ENCODE peak calls at places on chromosomes 7 and 10, in four cellular contexts. V, M, H and U are unnamed samples.

GRCh38 chr7:70568674-70569334 is 563.1 kb upstream of the GALNT17 start:
- DNase-seq in V (no peak), M (no peak), H (no peak), U (peak; percentile 51)

GRCh38 chr10:69202332-69202731 is 17.8 kb upstream of the HKDC1 start:
- DNase-seq in V (no peak), M (peak; percentile 39), H (no peak), U (no peak)

GRCh38 chr10:24866615-24867583 is 85.5 kb downstream of the PRTFDC1 start:
- DNase-seq in V (peak; percentile 13), M (no peak), H (peak; percentile 6), U (peak; percentile 36)

GRCh38 chr7:57867884-57868701 is 418.1 kb downstream of the ZNF716 start:
- DNase-seq in V (peak; percentile 9), M (no peak), H (no peak), U (peak; percentile 1)

GRCh38 chr10:5283305-5284158 is 81.2 kb upstream of the UCN3 start:
- DNase-seq in V (peak; percentile 48), M (no peak), H (peak; percentile 58), U (peak; percentile 68)

GRCh38 chr7:152435384-152436278 is at the start of gene KMT2C:
- DNase-seq in V (peak; percentile 66), M (no peak), H (no peak), U (peak; percentile 87)

GRCh38 chr10:1426786-1427185 is 310.5 kb downstream of the ADARB2 start:
- DNase-seq in V (no peak), M (no peak), H (no peak), U (no peak)

GRCh38 chr10:69731184-69731583 is 70.5 kb upstream of the COL13A1 start:
- DNase-seq in V (no peak), M (no peak), H (no peak), U (no peak)

GRCh38 chr10:133253313-133253955 is 15.8 kb downstream of the VENTX start:
- DNase-seq in V (no peak), M (no peak), H (no peak), U (no peak)

GRCh38 chr10:123797813-123798212 is 93.8 kb downstream of the CPXM2 start:
- DNase-seq in V (no peak), M (no peak), H (no peak), U (no peak)

GRCh38 chr10:23358357-23358756 is 13.8 kb upstream of the C10orf67 start:
- DNase-seq in V (no peak), M (no peak), H (no peak), U (no peak)

GRCh38 chr7:4236389-4236788 is 445.7 kb upstream of the FOXK1 start:
- DNase-seq in V (no peak), M (no peak), H (no peak), U (no peak)

GRCh38 chr7:16420649-16421332 is 547 bp downstream of the CRPPA start:
- DNase-seq in V (peak; percentile 84), M (peak; percentile 45), H (peak; percentile 77), U (peak; percentile 91)

GRCh38 chr10:110010076-110011069 is 2.6 kb downstream of the ADD3 start:
- DNase-seq in V (no peak), M (peak; percentile 55), H (peak; percentile 27), U (peak; percentile 44)

GRCh38 chr10:52678611-52679010 is 94.0 kb downstream of the MBL2 start:
- DNase-seq in V (no peak), M (no peak), H (no peak), U (no peak)

GRCh38 chr10:28532223-28532508 is 752 bp upstream of the WAC start:
- DNase-seq in V (peak; percentile 30), M (no peak), H (peak; percentile 27), U (no peak)

GRCh38 chr7:142883145-142883544 is 2.4 kb downstream of the TRPV6 start:
- DNase-seq in V (no peak), M (no peak), H (no peak), U (no peak)

GRCh38 chr7:22094413-22095304 is 149.0 kb upstream of the CDCA7L start:
- DNase-seq in V (no peak), M (no peak), H (no peak), U (peak; percentile 35)

GRCh38 chr7:43480581-43480980 is 102.3 kb upstream of the STK17A start:
- DNase-seq in V (no peak), M (no peak), H (no peak), U (no peak)

GRCh38 chr7:130290745-130291144 is 2.2 kb upstream of the CPA4 start:
- DNase-seq in V (no peak), M (no peak), H (no peak), U (no peak)

GRCh38 chr10:60224129-60224705 is 165.5 kb downstream of the ANK3 start:
- DNase-seq in V (no peak), M (no peak), H (no peak), U (no peak)
- TF ChIP-seq FOXK2 in V (no peak), M (no peak), H (no peak), U (no peak)

GRCh38 chr10:92914478-92915066 is 66.3 kb downstream of the EXOC6 start:
- DNase-seq in V (peak; percentile 73), M (no peak), H (peak; percentile 68), U (peak; percentile 36)
- TF ChIP-seq FOXK2 in V (no peak), M (no peak), H (no peak), U (no peak)

GRCh38 chr7:54877683-54878082 is 118.7 kb upstream of the SEC61G start:
- DNase-seq in V (no peak), M (no peak), H (peak; percentile 24), U (no peak)

GRCh38 chr7:54879776-54880175 is 120.8 kb upstream of the SEC61G start:
- DNase-seq in V (no peak), M (no peak), H (no peak), U (no peak)

GRCh38 chr7:54880326-54880989 is 121.4 kb upstream of the SEC61G start:
- DNase-seq in V (no peak), M (no peak), H (peak; percentile 49), U (no peak)

GRCh38 chr7:54874804-54875203 is 115.8 kb upstream of the SEC61G start:
- DNase-seq in V (no peak), M (no peak), H (no peak), U (no peak)

DNA sequence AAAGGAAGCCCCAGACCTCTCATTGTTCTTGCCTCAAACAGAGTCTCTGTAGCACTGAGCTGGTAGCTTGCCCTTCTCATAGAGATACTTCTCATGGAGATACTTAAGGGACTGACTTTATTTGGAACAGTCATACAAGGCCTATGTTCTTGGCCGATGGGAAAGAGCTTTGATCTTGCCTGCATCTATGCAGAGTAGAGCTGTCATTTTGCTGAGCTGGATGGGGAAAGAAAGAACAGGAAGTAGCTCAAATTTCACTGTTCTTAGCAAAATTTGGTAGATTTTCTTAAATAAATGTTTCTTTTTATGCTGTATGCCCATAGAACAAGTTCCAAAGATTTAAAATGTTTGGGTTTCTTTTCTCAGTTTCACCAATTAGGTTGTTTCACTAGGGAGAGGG is 119.3 kb upstream of the SEC61G start:
- DNase-seq in V (no peak), M (no peak), H (no peak), U (no peak)
- TF ChIP-seq FOXK2 in V (no peak), M (no peak), H (no peak), U (no peak)

DNA sequence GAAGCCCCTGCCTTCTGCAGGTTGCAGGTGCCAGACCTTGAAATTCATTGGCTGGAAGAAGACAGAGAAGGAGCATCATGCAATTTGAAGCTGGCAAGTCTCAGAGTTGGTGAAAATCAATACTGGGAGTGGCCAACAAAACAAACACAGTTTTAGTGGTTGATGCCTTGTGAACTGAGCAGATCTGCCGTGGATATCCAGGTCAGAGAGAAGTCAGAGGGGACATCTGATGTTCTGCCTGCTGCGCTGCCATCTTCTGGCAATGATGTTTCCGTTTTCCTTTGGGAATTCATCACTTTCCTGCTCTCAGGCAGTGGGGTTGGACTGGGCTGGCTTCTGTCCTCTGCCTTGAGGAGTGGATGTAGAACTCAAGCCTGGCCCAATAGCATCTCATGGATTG is 132.0 kb downstream of the RPS24 start:
- DNase-seq in V (peak; percentile 33), M (no peak), H (peak; percentile 60), U (no peak)
- TF ChIP-seq FOXK2 in V (no peak), M (no peak), H (no peak), U (no peak)

DNA sequence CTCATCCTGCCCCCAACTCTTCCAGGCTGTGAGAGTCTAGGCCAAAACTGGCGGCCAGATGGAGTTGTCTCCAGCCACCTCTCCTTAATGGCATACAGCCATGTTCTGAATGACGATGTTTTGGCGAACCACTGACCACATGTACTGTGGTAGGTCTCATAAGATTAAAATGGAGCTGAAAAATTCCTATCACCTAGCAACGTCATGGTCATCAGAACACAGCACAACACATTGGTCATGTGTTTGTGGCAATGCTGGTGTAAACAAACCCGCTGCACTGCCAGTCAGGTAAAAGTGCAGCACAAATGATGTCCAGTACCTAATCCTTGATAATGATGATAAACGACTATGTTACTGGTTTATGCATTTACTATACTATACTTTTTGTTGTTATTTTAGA is 290.0 kb upstream of the MKI67 start:
- DNase-seq in V (no peak), M (no peak), H (no peak), U (no peak)
- TF ChIP-seq FOXK2 in V (no peak), M (no peak), H (no peak), U (no peak)

GRCh38 chr7:5526190-5527037 is 102.8 kb upstream of the TNRC18 start:
- DNase-seq in V (no peak), M (no peak), H (peak; percentile 57), U (no peak)

GRCh38 chr7:5528071-5528814 is 104.6 kb upstream of the TNRC18 start:
- DNase-seq in V (no peak), M (no peak), H (no peak), U (no peak)

GRCh38 chr7:5528815-5529442 is 105.3 kb upstream of the TNRC18 start:
- DNase-seq in V (no peak), M (no peak), H (no peak), U (no peak)

GRCh38 chr7:5523052-5523711 is 99.5 kb upstream of the TNRC18 start:
- DNase-seq in V (no peak), M (no peak), H (no peak), U (no peak)

DNA sequence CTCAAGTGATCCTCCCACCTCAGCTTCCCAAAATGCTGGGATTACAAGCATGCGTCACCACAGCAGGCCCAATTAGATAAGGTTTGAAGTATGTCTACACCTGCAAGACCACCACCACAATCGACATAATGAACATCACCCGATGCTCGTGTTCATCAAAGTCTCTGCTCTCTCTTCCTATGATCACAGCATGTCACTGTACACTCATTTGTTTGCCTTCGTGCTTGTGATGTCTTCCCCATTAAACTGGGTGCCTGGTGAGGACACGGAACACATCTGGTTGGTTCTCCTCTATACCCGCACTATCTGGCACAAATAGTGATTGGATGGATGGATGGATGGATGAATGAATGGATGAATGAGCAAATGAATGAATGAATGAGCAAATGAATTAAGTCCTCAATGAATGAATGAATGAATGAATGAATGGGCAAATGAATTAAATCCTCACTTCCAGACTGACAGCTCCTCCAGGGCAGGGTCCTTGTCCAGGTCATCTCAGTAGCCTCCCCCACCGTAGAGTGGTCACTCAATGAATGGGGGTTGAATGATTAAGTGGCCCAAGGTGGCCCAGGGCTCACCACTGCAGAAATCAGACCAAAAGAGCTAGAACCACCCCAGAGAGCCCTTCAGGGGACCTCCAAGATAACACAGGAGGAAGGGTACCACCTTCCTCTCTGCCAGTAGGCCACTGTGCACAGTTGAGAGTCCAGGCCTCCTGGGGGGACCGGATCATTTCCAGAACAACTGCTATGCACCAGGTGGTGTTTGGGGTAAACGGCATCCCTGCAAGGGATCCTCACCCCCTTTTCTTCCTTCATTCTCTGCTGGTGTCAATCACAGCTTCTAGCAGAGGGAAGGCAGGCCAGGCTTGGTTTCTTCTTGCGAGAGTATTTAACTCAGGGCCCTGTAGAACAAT is 101.9 kb upstream of the TNRC18 start:
- DNase-seq in V (no peak), M (peak; percentile 63), H (peak; percentile 39), U (no peak)
- TF ChIP-seq FOXK2 in V (no peak), M (no peak), H (no peak), U (no peak)

GRCh38 chr7:114930829-114931655 is 9.1 kb downstream of the MDFIC start:
- DNase-seq in V (no peak), M (no peak), H (no peak), U (no peak)
- TF ChIP-seq FOXK2 in V (no peak), M (no peak), H (no peak), U (no peak)

GRCh38 chr10:101289541-101289940 is 60.3 kb upstream of the LBX1 start:
- DNase-seq in V (no peak), M (no peak), H (no peak), U (no peak)
- TF ChIP-seq FOXK2 in V (no peak), M (no peak), H (no peak), U (no peak)